ENCODE peak calls at places on chromosome 1, in eight cellular contexts. One of them, this sample, is unnamed.

GRCh38 chr1:171468120-171468790 is 17.1 kb upstream of the PRRC2C start:
- DNase-seq in uterus: no peak
- DNase-seq in ovary: no peak
- DNase-seq in IMR-90: peak; percentile 64
- DNase-seq in left ventricle myocardium inferior: no peak
- DNase-seq in CD8-positive, alpha-beta memory T cell: no peak
- DNase-seq in neuronal stem cell: no peak
- DNase-seq in A549: peak; percentile 16
- DNase-seq in this sample: no peak

GRCh38 chr1:207878939-207879338 is 32.0 kb downstream of the CD34 start:
- DNase-seq in ovary: no peak
- DNase-seq in left ventricle myocardium inferior: no peak
- DNase-seq in IMR-90: no peak
- DNase-seq in CD8-positive, alpha-beta memory T cell: no peak
- DNase-seq in neuronal stem cell: no peak
- DNase-seq in uterus: no peak
- DNase-seq in A549: no peak
- DNase-seq in this sample: no peak

GRCh38 chr1:228109962-228110488 is 926 bp upstream of the MRPL55 start:
- DNase-seq in uterus: no peak
- DNase-seq in neuronal stem cell: no peak
- DNase-seq in A549: no peak
- DNase-seq in CD8-positive, alpha-beta memory T cell: no peak
- DNase-seq in left ventricle myocardium inferior: no peak
- DNase-seq in IMR-90: peak; percentile 49
- DNase-seq in ovary: no peak
- DNase-seq in this sample: no peak

GRCh38 chr1:33727310-33727709 is 136.6 kb upstream of the HMGB4 start:
- DNase-seq in IMR-90: no peak
- DNase-seq in CD8-positive, alpha-beta memory T cell: no peak
- DNase-seq in uterus: no peak
- DNase-seq in left ventricle myocardium inferior: no peak
- DNase-seq in A549: no peak
- DNase-seq in ovary: no peak
- DNase-seq in neuronal stem cell: no peak
- DNase-seq in this sample: no peak

GRCh38 chr1:109482796-109483638 is 688 bp upstream of the ATXN7L2 start:
- DNase-seq in CD8-positive, alpha-beta memory T cell: peak; percentile 31
- DNase-seq in uterus: peak; percentile 54
- DNase-seq in neuronal stem cell: no peak
- DNase-seq in left ventricle myocardium inferior: no peak
- DNase-seq in IMR-90: peak; percentile 13
- DNase-seq in A549: no peak
- DNase-seq in ovary: peak; percentile 73
- DNase-seq in this sample: no peak

GRCh38 chr1:229853751-229854150 is 213.3 kb upstream of the GALNT2 start:
- DNase-seq in IMR-90: no peak
- DNase-seq in uterus: no peak
- DNase-seq in CD8-positive, alpha-beta memory T cell: no peak
- DNase-seq in A549: no peak
- DNase-seq in ovary: no peak
- DNase-seq in neuronal stem cell: no peak
- DNase-seq in left ventricle myocardium inferior: no peak
- DNase-seq in this sample: no peak

GRCh38 chr1:68904472-68904871 is 407.6 kb upstream of the DEPDC1 start:
- DNase-seq in left ventricle myocardium inferior: no peak
- DNase-seq in neuronal stem cell: peak; percentile 47
- DNase-seq in CD8-positive, alpha-beta memory T cell: no peak
- DNase-seq in ovary: no peak
- DNase-seq in uterus: no peak
- DNase-seq in A549: no peak
- DNase-seq in IMR-90: no peak
- DNase-seq in this sample: no peak

GRCh38 chr1:233241782-233242181 is 53.7 kb downstream of the PCNX2 start:
- DNase-seq in neuronal stem cell: no peak
- DNase-seq in ovary: no peak
- DNase-seq in CD8-positive, alpha-beta memory T cell: no peak
- DNase-seq in uterus: no peak
- DNase-seq in IMR-90: no peak
- DNase-seq in A549: no peak
- DNase-seq in left ventricle myocardium inferior: no peak
- DNase-seq in this sample: peak; percentile 66

GRCh38 chr1:173889885-173890284 is 21.7 kb downstream of the ZBTB37 start:
- DNase-seq in neuronal stem cell: no peak
- DNase-seq in A549: no peak
- DNase-seq in uterus: no peak
- DNase-seq in ovary: no peak
- DNase-seq in CD8-positive, alpha-beta memory T cell: no peak
- DNase-seq in left ventricle myocardium inferior: no peak
- DNase-seq in IMR-90: no peak
- DNase-seq in this sample: no peak

GRCh38 chr1:16146888-16147614 is 8.8 kb downstream of the EPHA2 start:
- DNase-seq in left ventricle myocardium inferior: no peak
- DNase-seq in IMR-90: peak; percentile 65
- DNase-seq in uterus: peak; percentile 54
- DNase-seq in A549: peak; percentile 58
- DNase-seq in CD8-positive, alpha-beta memory T cell: no peak
- DNase-seq in ovary: no peak
- DNase-seq in neuronal stem cell: no peak
- DNase-seq in this sample: no peak

GRCh38 chr1:162305969-162306368 is 70.7 kb downstream of the SPATA46 start:
- DNase-seq in neuronal stem cell: no peak
- DNase-seq in uterus: no peak
- DNase-seq in left ventricle myocardium inferior: no peak
- DNase-seq in CD8-positive, alpha-beta memory T cell: no peak
- DNase-seq in A549: peak; percentile 9
- DNase-seq in IMR-90: peak; percentile 10
- DNase-seq in ovary: no peak
- DNase-seq in this sample: peak; percentile 86

GRCh38 chr1:9289090-9289534 is 3.6 kb upstream of the SPSB1 start:
- DNase-seq in uterus: peak; percentile 68
- DNase-seq in A549: peak; percentile 75
- DNase-seq in CD8-positive, alpha-beta memory T cell: peak; percentile 75
- DNase-seq in left ventricle myocardium inferior: peak; percentile 48
- DNase-seq in neuronal stem cell: peak; percentile 58
- DNase-seq in ovary: peak; percentile 78
- DNase-seq in IMR-90: peak; percentile 74
- DNase-seq in this sample: peak; percentile 78

GRCh38 chr1:244863491-244864252 is 671 bp downstream of the HNRNPU start:
- DNase-seq in IMR-90: no peak
- DNase-seq in A549: no peak
- DNase-seq in neuronal stem cell: no peak
- DNase-seq in left ventricle myocardium inferior: peak; percentile 35
- DNase-seq in uterus: no peak
- DNase-seq in CD8-positive, alpha-beta memory T cell: no peak
- DNase-seq in ovary: peak; percentile 69
- DNase-seq in this sample: no peak

GRCh38 chr1:172293379-172293778 is 127.1 kb upstream of the C1orf105 start:
- DNase-seq in A549: no peak
- DNase-seq in IMR-90: peak; percentile 77
- DNase-seq in ovary: no peak
- DNase-seq in uterus: no peak
- DNase-seq in left ventricle myocardium inferior: no peak
- DNase-seq in CD8-positive, alpha-beta memory T cell: no peak
- DNase-seq in neuronal stem cell: no peak
- DNase-seq in this sample: no peak

GRCh38 chr1:199279107-199279506 is 640.3 kb downstream of the PTPRC start:
- DNase-seq in ovary: no peak
- DNase-seq in uterus: no peak
- DNase-seq in IMR-90: no peak
- DNase-seq in CD8-positive, alpha-beta memory T cell: no peak
- DNase-seq in left ventricle myocardium inferior: no peak
- DNase-seq in A549: no peak
- DNase-seq in neuronal stem cell: no peak
- DNase-seq in this sample: no peak

GRCh38 chr1:246364415-246364941 is 142.6 kb downstream of the SMYD3 start:
- DNase-seq in A549: no peak
- DNase-seq in IMR-90: no peak
- DNase-seq in uterus: no peak
- DNase-seq in neuronal stem cell: no peak
- DNase-seq in CD8-positive, alpha-beta memory T cell: no peak
- DNase-seq in ovary: no peak
- DNase-seq in left ventricle myocardium inferior: no peak
- DNase-seq in this sample: no peak

GRCh38 chr1:60615661-60616060 is 466.7 kb upstream of the NFIA start:
- DNase-seq in uterus: no peak
- DNase-seq in left ventricle myocardium inferior: no peak
- DNase-seq in A549: no peak
- DNase-seq in neuronal stem cell: no peak
- DNase-seq in CD8-positive, alpha-beta memory T cell: no peak
- DNase-seq in ovary: no peak
- DNase-seq in IMR-90: no peak
- DNase-seq in this sample: no peak

GRCh38 chr1:184189361-184189760 is 137.8 kb downstream of the TSEN15 start:
- DNase-seq in A549: no peak
- DNase-seq in uterus: no peak
- DNase-seq in left ventricle myocardium inferior: no peak
- DNase-seq in IMR-90: no peak
- DNase-seq in ovary: no peak
- DNase-seq in neuronal stem cell: no peak
- DNase-seq in CD8-positive, alpha-beta memory T cell: no peak
- DNase-seq in this sample: no peak

GRCh38 chr1:168179411-168180147 is 817 bp downstream of the TIPRL start:
- DNase-seq in left ventricle myocardium inferior: no peak
- DNase-seq in ovary: no peak
- DNase-seq in IMR-90: peak; percentile 25
- DNase-seq in neuronal stem cell: no peak
- DNase-seq in A549: peak; percentile 10
- DNase-seq in uterus: no peak
- DNase-seq in CD8-positive, alpha-beta memory T cell: no peak
- DNase-seq in this sample: no peak

GRCh38 chr1:237011432-237011831 is 7.2 kb upstream of the MT1HL1 start:
- DNase-seq in IMR-90: no peak
- DNase-seq in neuronal stem cell: no peak
- DNase-seq in CD8-positive, alpha-beta memory T cell: no peak
- DNase-seq in ovary: no peak
- DNase-seq in left ventricle myocardium inferior: no peak
- DNase-seq in A549: no peak
- DNase-seq in uterus: no peak
- DNase-seq in this sample: no peak

DNA sequence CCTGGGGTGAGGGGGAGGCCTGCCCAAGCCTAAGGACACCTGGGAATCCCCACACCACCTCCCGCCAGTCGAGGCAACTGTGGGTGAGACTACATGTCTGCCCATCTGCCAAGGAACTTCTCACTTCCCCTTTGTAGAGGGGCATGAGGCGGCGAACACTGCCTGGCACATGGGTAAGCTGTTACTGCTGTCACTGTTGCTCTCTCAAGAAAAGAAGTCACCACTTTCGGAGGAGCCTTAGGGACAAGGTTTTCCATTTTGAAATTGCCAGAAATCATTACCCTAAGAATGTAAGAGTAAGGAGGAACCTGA is 23.4 kb downstream of the SLC2A1 start:
- DNase-seq in IMR-90: no peak
- DNase-seq in ovary: no peak
- DNase-seq in A549: no peak
- DNase-seq in left ventricle myocardium inferior: no peak
- DNase-seq in CD8-positive, alpha-beta memory T cell: no peak
- DNase-seq in neuronal stem cell: no peak
- DNase-seq in uterus: peak; percentile 8
- DNase-seq in this sample: no peak
- H3K27ac ChIP-seq in IMR-90: no peak overlapping the region
- H3K27ac ChIP-seq in ovary: no peak overlapping the region
- H3K27ac ChIP-seq in A549: peak overlapping the region; percentile 99
- H3K27ac ChIP-seq in left ventricle myocardium inferior: no peak overlapping the region
- H3K27ac ChIP-seq in CD8-positive, alpha-beta memory T cell: peak overlapping the region; percentile 62
- H3K27ac ChIP-seq in neuronal stem cell: no peak overlapping the region
- H3K27ac ChIP-seq in uterus: no peak overlapping the region
- H3K27ac ChIP-seq in this sample: no peak overlapping the region

DNA sequence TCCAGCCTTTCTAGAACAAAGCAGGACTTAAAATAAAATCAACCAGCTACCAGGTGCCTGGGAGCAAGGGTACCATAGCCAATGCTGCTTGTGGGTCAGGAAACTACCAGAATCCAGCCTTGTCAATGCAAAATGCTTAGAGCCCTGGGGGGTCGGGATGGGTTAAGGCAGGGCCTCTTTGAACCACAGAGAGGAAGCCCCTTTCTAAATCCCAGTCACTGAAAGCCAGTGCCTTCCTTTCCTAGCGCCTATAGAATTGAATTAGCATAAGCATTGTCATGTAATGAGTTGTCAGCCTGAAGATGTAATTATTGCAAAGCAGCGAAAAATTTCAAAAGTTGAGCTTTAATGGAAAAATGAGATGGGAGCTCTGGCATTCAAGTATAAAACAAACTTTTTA is 176.6 kb upstream of the DAB1 start:
- DNase-seq in CD8-positive, alpha-beta memory T cell: no peak
- DNase-seq in neuronal stem cell: no peak
- DNase-seq in left ventricle myocardium inferior: no peak
- DNase-seq in uterus: no peak
- DNase-seq in ovary: no peak
- DNase-seq in A549: no peak
- DNase-seq in IMR-90: no peak
- DNase-seq in this sample: no peak
- H3K9me3 ChIP-seq in CD8-positive, alpha-beta memory T cell: no peaks in the 10 kb centered on the region
- H3K9me3 ChIP-seq in neuronal stem cell: no peaks in the 10 kb centered on the region
- H3K9me3 ChIP-seq in left ventricle myocardium inferior: no peaks in the 10 kb centered on the region
- H3K9me3 ChIP-seq in uterus: no peaks in the 10 kb centered on the region
- H3K9me3 ChIP-seq in ovary: no peaks in the 10 kb centered on the region
- H3K9me3 ChIP-seq in A549: no peaks in the 10 kb centered on the region
- H3K9me3 ChIP-seq in IMR-90: no peaks in the 10 kb centered on the region
- H3K9me3 ChIP-seq in this sample: no peaks in the 10 kb centered on the region

DNA sequence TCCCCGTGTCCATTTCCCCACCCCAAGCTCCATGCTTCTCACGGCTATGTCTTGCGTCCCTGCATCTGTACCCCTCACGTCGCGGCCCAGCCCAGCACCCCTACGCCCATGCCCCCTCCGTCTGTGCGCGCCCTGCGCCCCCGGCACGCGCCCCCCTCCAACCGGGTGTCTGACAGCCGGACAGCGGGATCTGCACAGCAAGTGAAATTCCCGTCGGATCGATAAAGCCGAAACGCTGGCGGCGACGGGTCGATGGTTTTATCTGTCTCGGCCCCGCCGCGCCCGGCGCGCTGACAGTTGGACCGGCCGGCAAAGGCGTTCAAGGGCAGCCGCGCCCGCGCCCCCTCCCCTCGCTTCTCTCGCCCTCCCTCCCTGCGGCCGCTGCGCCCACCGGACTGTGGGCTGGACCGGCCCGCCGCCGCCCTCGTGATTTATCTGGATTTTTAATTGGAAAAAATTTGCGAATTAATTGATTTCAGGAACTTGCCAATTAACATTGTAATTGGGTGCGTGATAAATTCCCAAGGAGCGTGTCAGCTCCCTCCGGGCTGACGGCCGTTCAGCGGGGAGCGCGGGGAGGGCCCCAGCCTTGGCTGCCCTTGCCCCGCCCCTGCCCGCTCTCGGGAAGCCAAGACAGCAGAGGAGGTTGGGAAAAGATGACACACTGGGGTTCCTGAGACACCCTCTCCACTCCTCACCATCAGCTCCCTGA is 57.1 kb downstream of the TMEM53 start:
- DNase-seq in uterus: peak; percentile 45
- DNase-seq in CD8-positive, alpha-beta memory T cell: no peak
- DNase-seq in ovary: no peak
- DNase-seq in neuronal stem cell: no peak
- DNase-seq in left ventricle myocardium inferior: no peak
- DNase-seq in IMR-90: peak; percentile 34
- DNase-seq in A549: no peak
- DNase-seq in this sample: peak; percentile 25
- H3K4me3 ChIP-seq in uterus: peak overlapping the region; percentile 26
- H3K4me3 ChIP-seq in CD8-positive, alpha-beta memory T cell: no peak overlapping the region
- H3K4me3 ChIP-seq in ovary: peak overlapping the region; percentile 8
- H3K4me3 ChIP-seq in neuronal stem cell: peak overlapping the region; percentile 45
- H3K4me3 ChIP-seq in left ventricle myocardium inferior: peak overlapping the region; percentile 62
- H3K4me3 ChIP-seq in IMR-90: peak overlapping the region; percentile 38
- H3K4me3 ChIP-seq in A549: no peak overlapping the region
- H3K4me3 ChIP-seq in this sample: no peak overlapping the region

GRCh38 chr1:234555390-234556112 is 54.4 kb downstream of the IRF2BP2 start:
- DNase-seq in A549: no peak
- DNase-seq in neuronal stem cell: no peak
- DNase-seq in uterus: no peak
- DNase-seq in left ventricle myocardium inferior: no peak
- DNase-seq in CD8-positive, alpha-beta memory T cell: no peak
- DNase-seq in ovary: no peak
- DNase-seq in IMR-90: no peak
- DNase-seq in this sample: no peak
- H3K27ac ChIP-seq in A549: no peak overlapping the region
- H3K27ac ChIP-seq in neuronal stem cell: no peak overlapping the region
- H3K27ac ChIP-seq in uterus: peak overlapping the region; percentile 63
- H3K27ac ChIP-seq in left ventricle myocardium inferior: no peak overlapping the region
- H3K27ac ChIP-seq in CD8-positive, alpha-beta memory T cell: no peak overlapping the region
- H3K27ac ChIP-seq in ovary: no peak overlapping the region
- H3K27ac ChIP-seq in IMR-90: no peak overlapping the region
- H3K27ac ChIP-seq in this sample: no peak overlapping the region

This sample was measured in small intestine.